ENCODE peak calls at places on chromosomes 4 and X, in nine cellular contexts. T is WTC11, U is foreskin fibroblast, B is OCI-LY7, R is GM06990, H is lower leg skin, C is neural crest cell, E is cardiac muscle cell, Q is BE2C. F is an unnamed sample.

GRCh38 chrX:43505759-43506158 is 150.3 kb upstream of the MAOA start:
- DNase-seq in R (no peak), E (no peak), U (no peak), Q (no peak), T (no peak), C (no peak), H (no peak), B (no peak), F (no peak)

GRCh38 chrX:96027363-96027894 is 657.2 kb upstream of the DIAPH2 start:
- DNase-seq in E (no peak), B (no peak), R (no peak), H (no peak), C (no peak), Q (no peak), T (no peak), U (no peak), F (no peak)

GRCh38 chr4:4384837-4385236 is 2.1 kb upstream of the NSG1 start:
- DNase-seq in H (no peak), R (no peak), U (no peak), C (no peak), T (peak), Q (peak), B (peak), E (peak), F (no peak)

GRCh38 chr4:1772869-1773538 is 20.1 kb upstream of the FGFR3 start:
- DNase-seq in Q (peak), B (no peak), C (no peak), T (no peak), E (no peak), H (no peak), U (no peak), R (no peak), F (no peak)

GRCh38 chr4:41748788-41749445 is 392 bp upstream of the PHOX2B start:
- DNase-seq in U (no peak), T (no peak), C (no peak), E (no peak), Q (peak), H (no peak), B (no peak), R (no peak), F (peak)

GRCh38 chr4:125334936-125335335 is 20.2 kb downstream of the FAT4 start:
- DNase-seq in R (no peak), U (no peak), C (no peak), Q (no peak), T (no peak), H (no peak), B (no peak), E (no peak), F (no peak)

GRCh38 chrX:149497626-149498025 is 7.5 kb downstream of the IDS start:
- DNase-seq in C (no peak), H (peak), R (no peak), T (no peak), Q (no peak), U (peak), E (no peak), B (no peak), F (no peak)

GRCh38 chr4:152534541-152535231 is 1.2 kb downstream of the FBXW7 start:
- DNase-seq in C (peak), U (no peak), T (peak), H (peak), E (peak), B (peak), R (peak), Q (peak), F (no peak)

GRCh38 chrX:1925053-1925481 is 310.2 kb downstream of the ASMT start:
- DNase-seq in Q (no peak), E (peak), H (no peak), U (no peak), T (peak), B (no peak), R (no peak), C (peak), F (no peak)

GRCh38 chrX:115560978-115561604 is at the start of gene PLS3:
- DNase-seq in B (no peak), H (peak), C (peak), Q (peak), U (peak), R (peak), T (peak), E (peak), F (peak)

GRCh38 chr4:608236-608635 is 17.1 kb upstream of the PDE6B start:
- DNase-seq in U (no peak), T (no peak), H (no peak), B (no peak), C (no peak), E (no peak), R (no peak), Q (no peak), F (no peak)

GRCh38 chrX:53724872-53725271 is 38.4 kb upstream of the HUWE1 start:
- DNase-seq in H (no peak), U (no peak), T (no peak), Q (no peak), E (no peak), R (no peak), C (no peak), B (no peak), F (no peak)
- TF ChIP-seq CTCF in H (no peak), U (no peak), T (no peak), Q (no peak), E (no peak), R (no peak), C (no peak), B (no peak), F (no peak)

GRCh38 chrX:46653482-46653881 is 79.9 kb downstream of the CHST7 start:
- DNase-seq in U (no peak), H (no peak), C (no peak), E (peak), B (peak), T (peak), Q (peak), R (no peak), F (no peak)
- TF ChIP-seq CTCF in U (peak), H (no peak), C (peak), E (peak), B (peak), T (no peak), Q (peak), R (peak), F (peak)

GRCh38 chr4:94256833-94257232 is 49.2 kb downstream of the SMARCAD1 start:
- DNase-seq in E (no peak), B (peak), R (no peak), C (no peak), U (no peak), Q (no peak), H (no peak), T (no peak), F (no peak)
- TF ChIP-seq CTCF in E (peak), B (peak), R (peak), C (peak), U (peak), Q (peak), H (no peak), T (no peak), F (peak)

GRCh38 chr4:184538023-184538599 is 63.8 kb upstream of the IRF2 start:
- DNase-seq in B (peak), E (peak), T (no peak), H (peak), Q (peak), C (peak), R (no peak), U (peak), F (peak)
- TF ChIP-seq CTCF in B (peak), E (peak), T (no peak), H (no peak), Q (peak), C (peak), R (peak), U (peak), F (peak)

DNA sequence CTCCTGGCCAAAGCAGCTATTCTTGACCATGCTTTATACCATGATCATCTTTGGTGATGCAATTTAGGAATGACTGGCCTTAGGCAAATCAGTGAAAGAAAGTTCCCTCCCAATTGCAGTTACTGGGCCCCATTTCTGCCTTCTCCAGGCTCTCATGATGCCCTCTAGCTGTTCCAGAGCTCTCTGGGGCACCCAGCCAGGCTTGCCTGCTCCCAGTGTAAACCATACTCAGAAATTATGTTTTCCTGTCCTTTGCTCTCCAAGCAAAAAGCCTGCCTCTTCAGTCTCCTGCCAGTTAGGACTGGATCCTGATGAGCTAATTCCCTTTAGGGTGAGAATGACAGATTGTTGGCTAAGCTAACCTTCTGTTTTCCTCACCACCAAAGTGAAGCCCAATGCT is 85.3 kb upstream of the RBPJ start:
- DNase-seq in E (no peak), C (no peak), Q (no peak), U (peak), T (no peak), B (no peak), H (peak), R (no peak), F (no peak)
- TF ChIP-seq CTCF in E (peak), C (no peak), Q (no peak), U (no peak), T (no peak), B (no peak), H (no peak), R (no peak), F (no peak)

F was measured in GM13977.